ENCODE peak calls at places on chromosomes 7 and 10, in eight cellular contexts. One of them, this sample, is unnamed.

GRCh38 chr7:157684157-157684595 is 347.4 kb downstream of the DNAJB6 start:
- DNase-seq in right cardiac atrium: no peak
- DNase-seq in G401: no peak
- DNase-seq in NCI-H345: no peak
- DNase-seq in hepatocyte: no peak
- DNase-seq in cardiac muscle cell: no peak
- DNase-seq in H7: peak; percentile 95
- DNase-seq in CD4-positive, alpha-beta T cell: no peak
- DNase-seq in this sample: peak; percentile 80

GRCh38 chr7:104553074-104553473 is 224.7 kb downstream of the LHFPL3 start:
- DNase-seq in G401: no peak
- DNase-seq in H7: no peak
- DNase-seq in NCI-H345: no peak
- DNase-seq in hepatocyte: no peak
- DNase-seq in right cardiac atrium: no peak
- DNase-seq in CD4-positive, alpha-beta T cell: no peak
- DNase-seq in cardiac muscle cell: no peak
- DNase-seq in this sample: no peak

GRCh38 chr10:86292462-86293322 is 73.9 kb downstream of the GRID1 start:
- DNase-seq in cardiac muscle cell: no peak
- DNase-seq in H7: peak; percentile 51
- DNase-seq in hepatocyte: no peak
- DNase-seq in G401: peak; percentile 4
- DNase-seq in NCI-H345: peak; percentile 25
- DNase-seq in CD4-positive, alpha-beta T cell: no peak
- DNase-seq in right cardiac atrium: no peak
- DNase-seq in this sample: no peak

GRCh38 chr7:17022915-17023314 is 141.1 kb upstream of the AGR3 start:
- DNase-seq in G401: no peak
- DNase-seq in cardiac muscle cell: no peak
- DNase-seq in right cardiac atrium: no peak
- DNase-seq in CD4-positive, alpha-beta T cell: no peak
- DNase-seq in hepatocyte: no peak
- DNase-seq in NCI-H345: no peak
- DNase-seq in H7: no peak
- DNase-seq in this sample: no peak

GRCh38 chr7:22319424-22320403 is 37.2 kb downstream of the RAPGEF5 start:
- DNase-seq in CD4-positive, alpha-beta T cell: no peak
- DNase-seq in NCI-H345: peak; percentile 98
- DNase-seq in hepatocyte: no peak
- DNase-seq in cardiac muscle cell: no peak
- DNase-seq in G401: no peak
- DNase-seq in H7: no peak
- DNase-seq in right cardiac atrium: no peak
- DNase-seq in this sample: peak; percentile 52

GRCh38 chr10:21990449-21990848 is 13.1 kb downstream of the DNAJC1 start:
- DNase-seq in NCI-H345: no peak
- DNase-seq in hepatocyte: no peak
- DNase-seq in G401: no peak
- DNase-seq in right cardiac atrium: no peak
- DNase-seq in CD4-positive, alpha-beta T cell: no peak
- DNase-seq in H7: no peak
- DNase-seq in cardiac muscle cell: no peak
- DNase-seq in this sample: no peak

GRCh38 chr10:14327535-14327934 is 3.2 kb downstream of the FRMD4A start:
- DNase-seq in right cardiac atrium: no peak
- DNase-seq in cardiac muscle cell: no peak
- DNase-seq in NCI-H345: no peak
- DNase-seq in H7: no peak
- DNase-seq in hepatocyte: no peak
- DNase-seq in G401: no peak
- DNase-seq in CD4-positive, alpha-beta T cell: no peak
- DNase-seq in this sample: no peak

GRCh38 chr10:121485443-121486139 is 112.7 kb downstream of the FGFR2 start:
- DNase-seq in right cardiac atrium: no peak
- DNase-seq in H7: no peak
- DNase-seq in hepatocyte: no peak
- DNase-seq in NCI-H345: no peak
- DNase-seq in cardiac muscle cell: no peak
- DNase-seq in CD4-positive, alpha-beta T cell: no peak
- DNase-seq in G401: no peak
- DNase-seq in this sample: peak; percentile 57

GRCh38 chr7:36216063-36216684 is 63.1 kb downstream of the EEPD1 start:
- DNase-seq in hepatocyte: peak; percentile 30
- DNase-seq in G401: no peak
- DNase-seq in right cardiac atrium: no peak
- DNase-seq in CD4-positive, alpha-beta T cell: no peak
- DNase-seq in NCI-H345: no peak
- DNase-seq in H7: no peak
- DNase-seq in cardiac muscle cell: no peak
- DNase-seq in this sample: no peak

GRCh38 chr10:18229839-18230238 is 89.6 kb downstream of the CACNB2 start:
- DNase-seq in G401: no peak
- DNase-seq in NCI-H345: no peak
- DNase-seq in cardiac muscle cell: no peak
- DNase-seq in CD4-positive, alpha-beta T cell: no peak
- DNase-seq in H7: no peak
- DNase-seq in hepatocyte: no peak
- DNase-seq in right cardiac atrium: no peak
- DNase-seq in this sample: no peak

GRCh38 chr7:138752568-138753518 is 45.0 kb upstream of the TMEM213 start:
- DNase-seq in H7: peak; percentile 59
- DNase-seq in hepatocyte: no peak
- DNase-seq in right cardiac atrium: peak; percentile 52
- DNase-seq in cardiac muscle cell: peak; percentile 53
- DNase-seq in NCI-H345: peak; percentile 95
- DNase-seq in G401: no peak
- DNase-seq in CD4-positive, alpha-beta T cell: peak; percentile 93
- DNase-seq in this sample: peak; percentile 71

GRCh38 chr7:158395780-158396214 is 191.8 kb downstream of the PTPRN2 start:
- DNase-seq in NCI-H345: no peak
- DNase-seq in G401: peak; percentile 17
- DNase-seq in hepatocyte: no peak
- DNase-seq in cardiac muscle cell: no peak
- DNase-seq in right cardiac atrium: no peak
- DNase-seq in CD4-positive, alpha-beta T cell: no peak
- DNase-seq in H7: peak; percentile 94
- DNase-seq in this sample: peak; percentile 31

GRCh38 chr10:92691042-92691590 is 1.4 kb downstream of the HHEX start:
- DNase-seq in CD4-positive, alpha-beta T cell: no peak
- DNase-seq in right cardiac atrium: peak; percentile 67
- DNase-seq in hepatocyte: no peak
- DNase-seq in NCI-H345: no peak
- DNase-seq in G401: no peak
- DNase-seq in cardiac muscle cell: no peak
- DNase-seq in H7: peak; percentile 72
- DNase-seq in this sample: peak; percentile 60

GRCh38 chr7:73907554-73908122 is 46.7 kb downstream of the TMEM270 start:
- DNase-seq in NCI-H345: no peak
- DNase-seq in cardiac muscle cell: no peak
- DNase-seq in hepatocyte: no peak
- DNase-seq in H7: peak; percentile 42
- DNase-seq in G401: no peak
- DNase-seq in CD4-positive, alpha-beta T cell: no peak
- DNase-seq in right cardiac atrium: peak; percentile 31
- DNase-seq in this sample: no peak

GRCh38 chr7:158430308-158431034 is 157.2 kb downstream of the PTPRN2 start:
- DNase-seq in H7: peak; percentile 41
- DNase-seq in right cardiac atrium: no peak
- DNase-seq in CD4-positive, alpha-beta T cell: no peak
- DNase-seq in G401: no peak
- DNase-seq in hepatocyte: no peak
- DNase-seq in NCI-H345: no peak
- DNase-seq in cardiac muscle cell: no peak
- DNase-seq in this sample: no peak

GRCh38 chr7:2360791-2361190 is 6.2 kb downstream of the EIF3B start:
- DNase-seq in NCI-H345: no peak
- DNase-seq in H7: no peak
- DNase-seq in cardiac muscle cell: no peak
- DNase-seq in hepatocyte: no peak
- DNase-seq in G401: no peak
- DNase-seq in CD4-positive, alpha-beta T cell: no peak
- DNase-seq in right cardiac atrium: no peak
- DNase-seq in this sample: no peak

GRCh38 chr7:139909379-139910050 is 80.5 kb downstream of the TBXAS1 start:
- DNase-seq in hepatocyte: no peak
- DNase-seq in NCI-H345: no peak
- DNase-seq in H7: no peak
- DNase-seq in cardiac muscle cell: no peak
- DNase-seq in CD4-positive, alpha-beta T cell: no peak
- DNase-seq in right cardiac atrium: no peak
- DNase-seq in G401: no peak
- DNase-seq in this sample: no peak

GRCh38 chr7:150668472-150668911 is 17.0 kb upstream of the GIMAP2 start:
- DNase-seq in H7: no peak
- DNase-seq in cardiac muscle cell: no peak
- DNase-seq in CD4-positive, alpha-beta T cell: peak; percentile 54
- DNase-seq in G401: no peak
- DNase-seq in NCI-H345: no peak
- DNase-seq in right cardiac atrium: no peak
- DNase-seq in hepatocyte: no peak
- DNase-seq in this sample: no peak

GRCh38 chr10:89563861-89564478 is 28.6 kb upstream of the SLC16A12 start:
- DNase-seq in H7: peak; percentile 10
- DNase-seq in NCI-H345: peak; percentile 47
- DNase-seq in G401: peak; percentile 71
- DNase-seq in hepatocyte: peak; percentile 57
- DNase-seq in cardiac muscle cell: peak; percentile 68
- DNase-seq in CD4-positive, alpha-beta T cell: no peak
- DNase-seq in right cardiac atrium: no peak
- DNase-seq in this sample: peak; percentile 48

GRCh38 chr10:81696609-81697388 is 178.2 kb upstream of the NRG3 start:
- DNase-seq in hepatocyte: peak; percentile 10
- DNase-seq in NCI-H345: no peak
- DNase-seq in H7: peak; percentile 13
- DNase-seq in CD4-positive, alpha-beta T cell: no peak
- DNase-seq in cardiac muscle cell: peak; percentile 65
- DNase-seq in right cardiac atrium: peak; percentile 37
- DNase-seq in G401: no peak
- DNase-seq in this sample: peak; percentile 69

GRCh38 chr10:22805304-22805703 is 90.9 kb upstream of the PIP4K2A start:
- DNase-seq in hepatocyte: peak; percentile 57
- DNase-seq in NCI-H345: peak; percentile 82
- DNase-seq in H7: no peak
- DNase-seq in right cardiac atrium: peak; percentile 68
- DNase-seq in CD4-positive, alpha-beta T cell: no peak
- DNase-seq in G401: peak; percentile 1
- DNase-seq in cardiac muscle cell: no peak
- DNase-seq in this sample: peak; percentile 22

GRCh38 chr10:112955736-112956421 is 5.8 kb downstream of the TCF7L2 start:
- DNase-seq in right cardiac atrium: no peak
- DNase-seq in hepatocyte: peak; percentile 32
- DNase-seq in cardiac muscle cell: no peak
- DNase-seq in CD4-positive, alpha-beta T cell: no peak
- DNase-seq in NCI-H345: no peak
- DNase-seq in H7: no peak
- DNase-seq in G401: no peak
- DNase-seq in this sample: no peak

GRCh38 chr7:35768346-35768745 is 32.5 kb upstream of the SEPTIN7 start:
- DNase-seq in hepatocyte: no peak
- DNase-seq in G401: peak; percentile 48
- DNase-seq in right cardiac atrium: no peak
- DNase-seq in cardiac muscle cell: no peak
- DNase-seq in CD4-positive, alpha-beta T cell: no peak
- DNase-seq in H7: no peak
- DNase-seq in NCI-H345: no peak
- DNase-seq in this sample: no peak

GRCh38 chr10:86071758-86072157 is 294.8 kb downstream of the GRID1 start:
- DNase-seq in CD4-positive, alpha-beta T cell: no peak
- DNase-seq in cardiac muscle cell: no peak
- DNase-seq in NCI-H345: no peak
- DNase-seq in H7: no peak
- DNase-seq in right cardiac atrium: no peak
- DNase-seq in G401: no peak
- DNase-seq in hepatocyte: no peak
- DNase-seq in this sample: no peak

GRCh38 chr10:31620236-31621151 is 301.5 kb downstream of the ZEB1 start:
- DNase-seq in cardiac muscle cell: peak; percentile 7
- DNase-seq in hepatocyte: no peak
- DNase-seq in CD4-positive, alpha-beta T cell: no peak
- DNase-seq in G401: no peak
- DNase-seq in right cardiac atrium: peak; percentile 91
- DNase-seq in NCI-H345: no peak
- DNase-seq in H7: peak; percentile 88
- DNase-seq in this sample: peak; percentile 66

GRCh38 chr10:52351911-52352310 is 37.8 kb downstream of the DKK1 start:
- DNase-seq in CD4-positive, alpha-beta T cell: no peak
- DNase-seq in cardiac muscle cell: no peak
- DNase-seq in NCI-H345: no peak
- DNase-seq in H7: no peak
- DNase-seq in hepatocyte: no peak
- DNase-seq in right cardiac atrium: no peak
- DNase-seq in G401: no peak
- DNase-seq in this sample: no peak

GRCh38 chr10:34730726-34731125 is 84.4 kb downstream of the PARD3 start:
- DNase-seq in hepatocyte: no peak
- DNase-seq in H7: no peak
- DNase-seq in right cardiac atrium: no peak
- DNase-seq in cardiac muscle cell: no peak
- DNase-seq in G401: no peak
- DNase-seq in CD4-positive, alpha-beta T cell: no peak
- DNase-seq in NCI-H345: no peak
- DNase-seq in this sample: no peak

GRCh38 chr7:146503844-146504243 is 387.2 kb downstream of the CNTNAP2 start:
- DNase-seq in cardiac muscle cell: no peak
- DNase-seq in NCI-H345: no peak
- DNase-seq in CD4-positive, alpha-beta T cell: no peak
- DNase-seq in right cardiac atrium: no peak
- DNase-seq in G401: no peak
- DNase-seq in hepatocyte: no peak
- DNase-seq in H7: no peak
- DNase-seq in this sample: peak; percentile 26

GRCh38 chr7:110065112-110065511 is 1025.8 kb upstream of the LRRN3 start:
- DNase-seq in CD4-positive, alpha-beta T cell: no peak
- DNase-seq in right cardiac atrium: no peak
- DNase-seq in G401: no peak
- DNase-seq in hepatocyte: no peak
- DNase-seq in H7: no peak
- DNase-seq in cardiac muscle cell: no peak
- DNase-seq in NCI-H345: peak; percentile 71
- DNase-seq in this sample: no peak

GRCh38 chr10:70760271-70760787 is 24.8 kb downstream of the TBATA start:
- DNase-seq in NCI-H345: no peak
- DNase-seq in H7: no peak
- DNase-seq in CD4-positive, alpha-beta T cell: no peak
- DNase-seq in cardiac muscle cell: no peak
- DNase-seq in hepatocyte: no peak
- DNase-seq in G401: no peak
- DNase-seq in right cardiac atrium: peak; percentile 46
- DNase-seq in this sample: no peak

GRCh38 chr7:29564455-29565185 is 985 bp downstream of the PRR15 start:
- DNase-seq in cardiac muscle cell: peak; percentile 65
- DNase-seq in right cardiac atrium: peak; percentile 84
- DNase-seq in G401: no peak
- DNase-seq in hepatocyte: peak; percentile 74
- DNase-seq in NCI-H345: no peak
- DNase-seq in CD4-positive, alpha-beta T cell: no peak
- DNase-seq in H7: peak; percentile 80
- DNase-seq in this sample: peak; percentile 73

This sample was measured in mesendoderm.